ENCODE peak calls at places on chromosomes 5 and 9, in seven cellular contexts. O, V, Q, W, L, J and G are unnamed samples.

GRCh38 chr5:135318924-135319323 is 80.1 kb downstream of the MACROH2A1 start:
- DNase-seq in O (no peak), V (no peak), Q (no peak), W (no peak), L (no peak), J (no peak), G (no peak)

GRCh38 chr5:10424124-10424731 is 17.5 kb upstream of the ROPN1L start:
- DNase-seq in O (peak; percentile 46), V (no peak), Q (no peak), W (peak; percentile 28), L (peak; percentile 16), J (no peak), G (no peak)

GRCh38 chr5:50711280-50711679 is 44.8 kb downstream of the PARP8 start:
- DNase-seq in O (no peak), V (no peak), Q (no peak), W (no peak), L (no peak), J (no peak), G (no peak)

GRCh38 chr5:113274836-113275414 is 159.9 kb downstream of the TSSK1B start:
- DNase-seq in O (no peak), V (no peak), Q (no peak), W (no peak), L (no peak), J (no peak), G (no peak)

GRCh38 chr5:104412649-104413240 is 850.2 kb upstream of the NUDT12 start:
- DNase-seq in O (peak; percentile 0), V (no peak), Q (no peak), W (peak; percentile 44), L (peak; percentile 2), J (no peak), G (no peak)

GRCh38 chr5:148866024-148866423 is 39.6 kb downstream of the ADRB2 start:
- DNase-seq in O (no peak), V (no peak), Q (no peak), W (no peak), L (no peak), J (no peak), G (no peak)

GRCh38 chr5:68409259-68409658 is 193.7 kb downstream of the PIK3R1 start:
- DNase-seq in O (no peak), V (no peak), Q (no peak), W (no peak), L (peak; percentile 56), J (no peak), G (no peak)

GRCh38 chr5:132321109-132321721 is 27.0 kb downstream of the SLC22A4 start:
- DNase-seq in O (no peak), V (no peak), Q (no peak), W (no peak), L (no peak), J (no peak), G (no peak)

GRCh38 chr9:91571036-91571435 is 147.4 kb upstream of the NFIL3 start:
- DNase-seq in O (no peak), V (no peak), Q (no peak), W (no peak), L (no peak), J (no peak), G (no peak)

GRCh38 chr9:127778280-127779135 is at the start of gene SH2D3C:
- DNase-seq in O (no peak), V (no peak), Q (no peak), W (no peak), L (no peak), J (peak; percentile 67), G (no peak)

GRCh38 chr9:29322240-29322639 is 1749.0 kb upstream of the C9orf72 start:
- DNase-seq in O (no peak), V (no peak), Q (no peak), W (no peak), L (no peak), J (no peak), G (no peak)

GRCh38 chr5:138635268-138635667 is 60.1 kb upstream of the HSPA9 start:
- DNase-seq in O (no peak), V (peak; percentile 70), Q (no peak), W (no peak), L (peak; percentile 16), J (no peak), G (no peak)

GRCh38 chr5:123976393-123977029 is 464.5 kb downstream of the CSNK1G3 start:
- DNase-seq in O (no peak), V (no peak), Q (no peak), W (no peak), L (no peak), J (no peak), G (no peak)

GRCh38 chr9:30116673-30117217 is 2267.7 kb upstream of the ACO1 start:
- DNase-seq in O (no peak), V (no peak), Q (no peak), W (no peak), L (no peak), J (no peak), G (no peak)

GRCh38 chr9:92669527-92669889 is 423 bp downstream of the IPPK start:
- DNase-seq in O (peak; percentile 28), V (no peak), Q (no peak), W (peak; percentile 50), L (no peak), J (no peak), G (no peak)

GRCh38 chr9:81661339-81661738 is 28.0 kb downstream of the TLE1 start:
- DNase-seq in O (no peak), V (no peak), Q (no peak), W (no peak), L (no peak), J (no peak), G (no peak)

GRCh38 chr5:179151521-179152118 is 91.4 kb downstream of the ZNF354C start:
- DNase-seq in O (no peak), V (peak; percentile 25), Q (no peak), W (no peak), L (no peak), J (no peak), G (no peak)

GRCh38 chr5:142900926-142901325 is 130.7 kb downstream of the ARHGAP26 start:
- DNase-seq in O (no peak), V (no peak), Q (no peak), W (no peak), L (peak; percentile 39), J (no peak), G (no peak)

GRCh38 chr5:93348231-93348630 is 232.8 kb downstream of the NR2F1-AS1 start:
- DNase-seq in O (no peak), V (no peak), Q (no peak), W (no peak), L (no peak), J (no peak), G (no peak)

GRCh38 chr5:3350781-3351180 is 244.9 kb upstream of the IRX1 start:
- DNase-seq in O (no peak), V (peak; percentile 34), Q (no peak), W (no peak), L (no peak), J (no peak), G (no peak)

GRCh38 chr5:39352170-39352569 is 12.1 kb downstream of the C9 start:
- DNase-seq in O (no peak), V (no peak), Q (no peak), W (no peak), L (no peak), J (no peak), G (no peak)
- TF ChIP-seq CTCF in O (no peak), V (no peak), Q (no peak), W (no peak), L (no peak), J (no peak), G (no peak)

DNA sequence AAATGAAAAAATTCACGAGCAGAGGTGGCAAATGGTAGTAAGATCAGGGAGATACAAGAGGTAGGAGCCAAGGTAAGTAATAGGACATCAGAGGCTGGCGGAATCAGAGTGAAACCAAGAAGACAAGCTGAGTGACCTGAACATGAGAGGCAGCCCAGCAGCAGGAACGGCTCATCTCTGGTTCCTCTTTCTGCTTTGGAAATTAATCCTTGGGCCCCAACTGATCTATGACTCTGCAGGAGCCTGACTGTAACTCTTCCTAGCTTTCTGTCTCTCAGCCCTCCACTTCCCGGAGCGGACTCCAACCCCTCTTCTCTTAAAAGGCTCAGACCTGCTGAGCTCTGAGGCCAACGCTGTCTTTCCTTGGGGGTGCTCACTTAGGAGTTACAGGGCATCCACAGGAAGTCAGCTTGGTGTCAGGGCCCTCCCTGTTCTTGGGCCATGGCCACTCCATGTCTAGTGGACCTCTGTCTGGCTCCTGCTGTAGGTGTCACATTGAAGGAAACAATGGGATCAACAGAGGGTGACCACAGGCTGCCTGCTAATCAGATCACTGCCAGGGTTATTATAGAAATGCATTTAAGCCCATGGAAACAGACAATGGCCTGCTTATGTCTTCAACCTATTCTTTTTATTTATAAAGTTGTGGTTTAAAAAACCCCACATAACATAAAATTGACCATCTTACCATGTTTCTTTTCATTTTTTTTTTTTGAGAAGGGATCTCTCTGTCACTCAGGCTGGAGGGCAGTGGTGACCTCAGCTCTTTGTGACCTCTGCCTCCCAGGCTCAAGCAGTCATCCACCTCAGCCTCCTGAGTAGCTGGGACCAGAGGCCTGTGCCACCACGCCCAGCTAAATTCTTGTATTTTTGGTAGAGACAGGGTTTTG is 22.5 kb upstream of the SHB start:
- DNase-seq in O (no peak), V (peak; percentile 27), Q (no peak), W (no peak), L (no peak), J (no peak), G (no peak)
- TF ChIP-seq CTCF in O (no peak), V (no peak), Q (no peak), W (no peak), L (no peak), J (no peak), G (no peak)

GRCh38 chr5:91641730-91642350 is 258.7 kb upstream of the ARRDC3 start:
- DNase-seq in O (peak; percentile 4), V (no peak), Q (no peak), W (no peak), L (peak; percentile 24), J (no peak), G (no peak)

GRCh38 chr5:91638010-91638409 is 254.9 kb upstream of the ARRDC3 start:
- DNase-seq in O (no peak), V (no peak), Q (no peak), W (no peak), L (no peak), J (no peak), G (no peak)

GRCh38 chr5:91636351-91636750 is 253.2 kb upstream of the ARRDC3 start:
- DNase-seq in O (no peak), V (no peak), Q (no peak), W (no peak), L (no peak), J (no peak), G (no peak)

GRCh38 chr5:91642592-91642991 is 259.5 kb upstream of the ARRDC3 start:
- DNase-seq in O (no peak), V (no peak), Q (no peak), W (no peak), L (no peak), J (no peak), G (no peak)

DNA sequence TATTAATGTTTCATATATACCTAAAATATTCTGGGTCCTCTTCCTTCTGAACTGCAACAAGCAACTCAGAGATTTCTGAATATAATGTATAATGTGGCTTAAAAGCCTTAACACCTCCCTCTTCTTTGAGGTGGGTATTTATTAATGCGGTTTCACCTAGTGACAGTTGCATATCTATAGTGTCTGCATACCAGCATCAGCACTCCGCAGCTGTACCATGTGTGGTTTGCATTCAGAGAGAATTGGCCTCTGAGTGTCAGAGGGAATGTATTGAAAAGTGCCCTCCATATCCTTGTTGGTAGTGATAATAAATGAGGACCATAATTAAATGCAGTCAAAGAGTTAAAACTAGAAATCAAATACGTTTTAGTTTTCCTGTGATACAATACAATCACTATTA is 256.6 kb upstream of the ARRDC3 start:
- DNase-seq in O (no peak), V (no peak), Q (no peak), W (no peak), L (no peak), J (no peak), G (no peak)
- TF ChIP-seq CTCF in O (no peak), V (no peak), Q (no peak), W (no peak), L (no peak), J (no peak), G (no peak)

GRCh38 chr9:111399772-111400563 is 69.9 kb upstream of the OR2K2 start:
- DNase-seq in O (peak; percentile 15), V (no peak), Q (no peak), W (peak; percentile 20), L (no peak), J (no peak), G (no peak)
- TF ChIP-seq CTCF in O (peak; percentile 45), V (no peak), Q (no peak), W (peak; percentile 32), L (peak; percentile 34), J (no peak), G (no peak)